ENCODE peak calls at places on chromosome 1, in six cellular contexts. One of them, this sample, is unnamed.

GRCh38 chr1:23751050-23751814 is 8.0 kb downstream of the ELOA start:
- DNase-seq in osteoblast: peak; percentile 87
- DNase-seq in left ventricle myocardium inferior: no peak
- DNase-seq in spleen: no peak
- DNase-seq in esophagus squamous epithelium: no peak
- DNase-seq in adrenal gland: peak; percentile 84
- DNase-seq in this sample: peak; percentile 27

GRCh38 chr1:51270751-51271150 is 34.7 kb downstream of the RNF11 start:
- DNase-seq in esophagus squamous epithelium: no peak
- DNase-seq in adrenal gland: no peak
- DNase-seq in left ventricle myocardium inferior: no peak
- DNase-seq in spleen: no peak
- DNase-seq in osteoblast: no peak
- DNase-seq in this sample: no peak

GRCh38 chr1:240055978-240056772 is 35.5 kb upstream of the FMN2 start:
- DNase-seq in spleen: no peak
- DNase-seq in osteoblast: no peak
- DNase-seq in left ventricle myocardium inferior: no peak
- DNase-seq in esophagus squamous epithelium: no peak
- DNase-seq in adrenal gland: no peak
- DNase-seq in this sample: no peak

GRCh38 chr1:231918239-231919015 is 291.8 kb downstream of the DISC1 start:
- DNase-seq in spleen: no peak
- DNase-seq in adrenal gland: no peak
- DNase-seq in osteoblast: peak; percentile 76
- DNase-seq in left ventricle myocardium inferior: no peak
- DNase-seq in esophagus squamous epithelium: no peak
- DNase-seq in this sample: no peak

GRCh38 chr1:203673550-203674411 is 47.1 kb downstream of the ATP2B4 start:
- DNase-seq in esophagus squamous epithelium: no peak
- DNase-seq in left ventricle myocardium inferior: peak; percentile 41
- DNase-seq in adrenal gland: peak; percentile 88
- DNase-seq in osteoblast: peak; percentile 98
- DNase-seq in spleen: peak; percentile 84
- DNase-seq in this sample: no peak

GRCh38 chr1:59730302-59730701 is 84.4 kb upstream of the HOOK1 start:
- DNase-seq in adrenal gland: no peak
- DNase-seq in spleen: no peak
- DNase-seq in osteoblast: no peak
- DNase-seq in esophagus squamous epithelium: no peak
- DNase-seq in left ventricle myocardium inferior: no peak
- DNase-seq in this sample: no peak

GRCh38 chr1:185401019-185401418 is 84.0 kb upstream of the IVNS1ABP start:
- DNase-seq in left ventricle myocardium inferior: no peak
- DNase-seq in spleen: no peak
- DNase-seq in osteoblast: peak; percentile 48
- DNase-seq in esophagus squamous epithelium: no peak
- DNase-seq in adrenal gland: no peak
- DNase-seq in this sample: no peak

GRCh38 chr1:175367896-175368295 is 175.3 kb upstream of the KIAA0040 start:
- DNase-seq in osteoblast: no peak
- DNase-seq in esophagus squamous epithelium: no peak
- DNase-seq in left ventricle myocardium inferior: no peak
- DNase-seq in adrenal gland: no peak
- DNase-seq in spleen: no peak
- DNase-seq in this sample: no peak

GRCh38 chr1:199909137-199909536 is 118.4 kb upstream of the NR5A2 start:
- DNase-seq in adrenal gland: no peak
- DNase-seq in osteoblast: no peak
- DNase-seq in left ventricle myocardium inferior: no peak
- DNase-seq in esophagus squamous epithelium: no peak
- DNase-seq in spleen: no peak
- DNase-seq in this sample: no peak

GRCh38 chr1:82646336-82646735 is 845.6 kb downstream of the ADGRL2 start:
- DNase-seq in esophagus squamous epithelium: no peak
- DNase-seq in osteoblast: no peak
- DNase-seq in spleen: no peak
- DNase-seq in adrenal gland: no peak
- DNase-seq in left ventricle myocardium inferior: no peak
- DNase-seq in this sample: no peak

GRCh38 chr1:78035121-78035520 is 10.6 kb upstream of the GIPC2 start:
- DNase-seq in osteoblast: no peak
- DNase-seq in esophagus squamous epithelium: no peak
- DNase-seq in left ventricle myocardium inferior: no peak
- DNase-seq in spleen: no peak
- DNase-seq in adrenal gland: no peak
- DNase-seq in this sample: no peak

DNA sequence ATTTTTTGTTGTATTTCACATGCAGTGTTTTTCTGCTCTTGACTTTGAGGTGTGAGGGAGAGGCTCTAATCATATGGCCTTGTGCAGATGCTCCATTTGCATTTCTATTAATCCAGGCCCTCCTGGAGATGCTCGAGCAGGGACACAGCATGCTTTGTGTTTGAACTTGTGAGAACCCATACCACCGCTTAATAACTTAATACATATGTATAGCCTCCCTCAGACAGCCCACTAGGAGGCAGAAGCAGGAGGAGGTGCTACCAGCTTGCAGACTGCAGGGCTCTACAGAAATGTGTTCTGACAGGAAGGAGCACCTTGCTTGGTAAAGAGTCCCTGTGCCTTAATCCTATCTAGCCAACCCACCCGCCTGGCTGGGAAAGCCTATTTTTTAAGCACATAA is 155.2 kb downstream of the BARHL2 start:
- DNase-seq in osteoblast: no peak
- DNase-seq in adrenal gland: no peak
- DNase-seq in spleen: no peak
- DNase-seq in left ventricle myocardium inferior: no peak
- DNase-seq in esophagus squamous epithelium: no peak
- DNase-seq in this sample: no peak
- TF ChIP-seq CTCF in osteoblast: no peak
- TF ChIP-seq CTCF in adrenal gland: no peak
- TF ChIP-seq CTCF in spleen: no peak
- TF ChIP-seq CTCF in left ventricle myocardium inferior: no peak
- TF ChIP-seq CTCF in esophagus squamous epithelium: no peak
- TF ChIP-seq CTCF in this sample: no peak

GRCh38 chr1:197397899-197398298 is 129.8 kb downstream of the CRB1 start:
- DNase-seq in spleen: no peak
- DNase-seq in adrenal gland: no peak
- DNase-seq in left ventricle myocardium inferior: no peak
- DNase-seq in osteoblast: no peak
- DNase-seq in esophagus squamous epithelium: no peak
- DNase-seq in this sample: no peak

GRCh38 chr1:197395209-197395608 is 127.2 kb downstream of the CRB1 start:
- DNase-seq in left ventricle myocardium inferior: no peak
- DNase-seq in osteoblast: no peak
- DNase-seq in adrenal gland: no peak
- DNase-seq in spleen: no peak
- DNase-seq in esophagus squamous epithelium: no peak
- DNase-seq in this sample: no peak

GRCh38 chr1:197400522-197400902 is 132.5 kb downstream of the CRB1 start:
- DNase-seq in left ventricle myocardium inferior: no peak
- DNase-seq in osteoblast: no peak
- DNase-seq in adrenal gland: no peak
- DNase-seq in esophagus squamous epithelium: no peak
- DNase-seq in spleen: no peak
- DNase-seq in this sample: no peak

GRCh38 chr1:197402189-197402588 is 134.1 kb downstream of the CRB1 start:
- DNase-seq in adrenal gland: no peak
- DNase-seq in left ventricle myocardium inferior: no peak
- DNase-seq in osteoblast: no peak
- DNase-seq in spleen: no peak
- DNase-seq in esophagus squamous epithelium: no peak
- DNase-seq in this sample: no peak

DNA sequence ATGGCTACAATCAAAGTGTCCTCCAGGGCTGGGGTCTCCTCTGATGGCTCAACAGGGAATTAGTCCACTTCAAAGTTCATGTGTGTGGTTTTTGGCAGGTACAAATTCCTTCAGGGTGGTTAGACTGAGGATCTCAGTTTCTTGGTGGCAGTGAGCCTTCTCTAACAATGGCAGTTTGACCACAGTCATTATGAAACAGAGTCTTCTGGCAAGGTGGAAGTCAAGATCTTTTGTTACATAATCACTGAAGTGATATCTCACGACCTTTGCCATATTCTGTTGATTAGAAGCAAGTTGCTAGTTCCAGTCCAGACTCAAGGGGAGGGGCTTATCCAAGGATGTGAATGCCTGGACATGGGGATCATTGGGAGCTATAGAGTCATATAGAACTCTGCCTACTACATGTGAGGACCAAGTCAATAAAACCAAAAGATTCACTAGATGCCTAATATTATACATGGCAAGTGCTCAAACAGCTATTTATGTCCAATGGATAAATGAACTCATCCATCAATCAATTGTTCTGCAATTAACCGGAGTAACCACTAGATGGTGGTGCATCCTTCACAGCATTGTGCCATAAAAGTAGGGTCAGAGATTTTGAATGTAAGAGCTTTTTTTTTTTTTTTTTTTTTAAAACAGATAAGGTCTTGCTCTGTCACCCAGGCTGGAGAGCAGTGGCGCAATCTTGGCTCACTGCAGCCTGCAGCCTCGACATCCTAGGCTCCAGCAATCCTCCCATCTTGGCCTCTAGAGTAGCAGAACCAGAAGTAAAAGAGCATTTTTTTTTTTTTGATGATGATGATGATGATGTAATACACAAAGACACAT is 131.9 kb downstream of the CRB1 start:
- DNase-seq in osteoblast: no peak
- DNase-seq in adrenal gland: no peak
- DNase-seq in esophagus squamous epithelium: no peak
- DNase-seq in left ventricle myocardium inferior: no peak
- DNase-seq in spleen: no peak
- DNase-seq in this sample: no peak
- TF ChIP-seq CTCF in osteoblast: peak; percentile 70
- TF ChIP-seq CTCF in adrenal gland: peak; percentile 22
- TF ChIP-seq CTCF in esophagus squamous epithelium: no peak
- TF ChIP-seq CTCF in left ventricle myocardium inferior: peak; percentile 34
- TF ChIP-seq CTCF in spleen: no peak
- TF ChIP-seq CTCF in this sample: peak; percentile 54

GRCh38 chr1:10519016-10519417 is 44.3 kb downstream of the PEX14 start:
- DNase-seq in left ventricle myocardium inferior: no peak
- DNase-seq in esophagus squamous epithelium: no peak
- DNase-seq in adrenal gland: no peak
- DNase-seq in spleen: no peak
- DNase-seq in osteoblast: no peak
- DNase-seq in this sample: peak; percentile 20
- TF ChIP-seq CTCF in left ventricle myocardium inferior: no peak
- TF ChIP-seq CTCF in esophagus squamous epithelium: no peak
- TF ChIP-seq CTCF in adrenal gland: no peak
- TF ChIP-seq CTCF in spleen: no peak
- TF ChIP-seq CTCF in osteoblast: peak; percentile 7
- TF ChIP-seq CTCF in this sample: peak; percentile 43

GRCh38 chr1:6447818-6448748 is 17.9 kb downstream of the TNFRSF25 start:
- DNase-seq in osteoblast: no peak
- DNase-seq in adrenal gland: no peak
- DNase-seq in spleen: no peak
- DNase-seq in left ventricle myocardium inferior: no peak
- DNase-seq in esophagus squamous epithelium: no peak
- DNase-seq in this sample: peak; percentile 85
- TF ChIP-seq CTCF in osteoblast: no peak
- TF ChIP-seq CTCF in adrenal gland: no peak
- TF ChIP-seq CTCF in spleen: no peak
- TF ChIP-seq CTCF in left ventricle myocardium inferior: no peak
- TF ChIP-seq CTCF in esophagus squamous epithelium: no peak
- TF ChIP-seq CTCF in this sample: no peak

GRCh38 chr1:89802841-89803240 is 18.0 kb upstream of the LRRC8D start:
- DNase-seq in left ventricle myocardium inferior: no peak
- DNase-seq in esophagus squamous epithelium: no peak
- DNase-seq in osteoblast: no peak
- DNase-seq in adrenal gland: no peak
- DNase-seq in spleen: no peak
- DNase-seq in this sample: no peak

GRCh38 chr1:89806612-89807011 is 14.2 kb upstream of the LRRC8D start:
- DNase-seq in esophagus squamous epithelium: no peak
- DNase-seq in spleen: no peak
- DNase-seq in osteoblast: no peak
- DNase-seq in left ventricle myocardium inferior: no peak
- DNase-seq in adrenal gland: no peak
- DNase-seq in this sample: no peak

GRCh38 chr1:89808429-89809117 is 12.3 kb upstream of the LRRC8D start:
- DNase-seq in spleen: no peak
- DNase-seq in osteoblast: no peak
- DNase-seq in adrenal gland: no peak
- DNase-seq in left ventricle myocardium inferior: no peak
- DNase-seq in esophagus squamous epithelium: no peak
- DNase-seq in this sample: no peak

GRCh38 chr1:89802036-89802435 is 18.8 kb upstream of the LRRC8D start:
- DNase-seq in adrenal gland: no peak
- DNase-seq in esophagus squamous epithelium: no peak
- DNase-seq in spleen: no peak
- DNase-seq in left ventricle myocardium inferior: no peak
- DNase-seq in osteoblast: no peak
- DNase-seq in this sample: no peak

GRCh38 chr1:89804646-89805237 is 16.1 kb upstream of the LRRC8D start:
- DNase-seq in osteoblast: peak; percentile 94
- DNase-seq in esophagus squamous epithelium: peak; percentile 32
- DNase-seq in adrenal gland: peak; percentile 88
- DNase-seq in left ventricle myocardium inferior: peak; percentile 72
- DNase-seq in spleen: peak; percentile 93
- DNase-seq in this sample: peak; percentile 78
- TF ChIP-seq CTCF in osteoblast: peak; percentile 96
- TF ChIP-seq CTCF in esophagus squamous epithelium: peak; percentile 81
- TF ChIP-seq CTCF in adrenal gland: peak; percentile 96
- TF ChIP-seq CTCF in left ventricle myocardium inferior: peak; percentile 95
- TF ChIP-seq CTCF in spleen: peak; percentile 79
- TF ChIP-seq CTCF in this sample: peak; percentile 93

GRCh38 chr1:246417813-246418564 is 89.1 kb downstream of the SMYD3 start:
- DNase-seq in spleen: no peak
- DNase-seq in esophagus squamous epithelium: no peak
- DNase-seq in left ventricle myocardium inferior: no peak
- DNase-seq in adrenal gland: no peak
- DNase-seq in osteoblast: peak; percentile 11
- DNase-seq in this sample: no peak
- TF ChIP-seq CTCF in spleen: no peak
- TF ChIP-seq CTCF in esophagus squamous epithelium: no peak
- TF ChIP-seq CTCF in left ventricle myocardium inferior: no peak
- TF ChIP-seq CTCF in adrenal gland: no peak
- TF ChIP-seq CTCF in osteoblast: no peak
- TF ChIP-seq CTCF in this sample: no peak

GRCh38 chr1:247740721-247741120 is 2.3 kb downstream of the OR14K1 start:
- DNase-seq in osteoblast: no peak
- DNase-seq in adrenal gland: no peak
- DNase-seq in spleen: no peak
- DNase-seq in left ventricle myocardium inferior: no peak
- DNase-seq in esophagus squamous epithelium: no peak
- DNase-seq in this sample: no peak
- TF ChIP-seq CTCF in osteoblast: no peak
- TF ChIP-seq CTCF in adrenal gland: no peak
- TF ChIP-seq CTCF in spleen: no peak
- TF ChIP-seq CTCF in left ventricle myocardium inferior: no peak
- TF ChIP-seq CTCF in esophagus squamous epithelium: no peak
- TF ChIP-seq CTCF in this sample: no peak

GRCh38 chr1:94920061-94920460 is 6.8 kb downstream of the CNN3 start:
- DNase-seq in spleen: no peak
- DNase-seq in osteoblast: no peak
- DNase-seq in adrenal gland: no peak
- DNase-seq in left ventricle myocardium inferior: no peak
- DNase-seq in esophagus squamous epithelium: no peak
- DNase-seq in this sample: no peak
- TF ChIP-seq CTCF in spleen: no peak
- TF ChIP-seq CTCF in osteoblast: no peak
- TF ChIP-seq CTCF in adrenal gland: no peak
- TF ChIP-seq CTCF in left ventricle myocardium inferior: peak; percentile 10
- TF ChIP-seq CTCF in esophagus squamous epithelium: no peak
- TF ChIP-seq CTCF in this sample: no peak

GRCh38 chr1:228076796-228077430 is 5.6 kb upstream of the ARF1 start:
- DNase-seq in adrenal gland: peak; percentile 7
- DNase-seq in osteoblast: no peak
- DNase-seq in esophagus squamous epithelium: no peak
- DNase-seq in left ventricle myocardium inferior: peak; percentile 13
- DNase-seq in spleen: no peak
- DNase-seq in this sample: no peak
- TF ChIP-seq CTCF in adrenal gland: no peak
- TF ChIP-seq CTCF in osteoblast: no peak
- TF ChIP-seq CTCF in esophagus squamous epithelium: no peak
- TF ChIP-seq CTCF in left ventricle myocardium inferior: no peak
- TF ChIP-seq CTCF in spleen: no peak
- TF ChIP-seq CTCF in this sample: no peak

This sample was measured in progenitor cell of endocrine pancreas.